ENCODE peak calls at places on chromosomes 5 and 9, in ten cellular contexts. A is esophagus squamous epithelium, G is tibial artery, O is heart left ventricle, M is brain microvascular endothelial cell, Y is pancreas, R is upper lobe of right lung, W is neural progenitor cell, H is astrocyte, N is stomach. J is an unnamed sample.

GRCh38 chr9:136349546-136349945 is 14.0 kb downstream of the DNLZ start:
- DNase-seq in A (no peak), G (no peak), O (no peak), M (no peak), Y (no peak), R (no peak), W (no peak), H (no peak), N (no peak), J (no peak)

GRCh38 chr9:128191406-128192046 is at the start of gene CIZ1:
- DNase-seq in A (no peak), G (peak), O (peak), M (peak), Y (peak), R (peak), W (peak), H (peak), N (peak), J (peak)

GRCh38 chr5:123705741-123706140 is 193.8 kb downstream of the CSNK1G3 start:
- DNase-seq in A (no peak), G (no peak), O (no peak), M (no peak), Y (no peak), R (no peak), W (no peak), H (peak), N (no peak), J (no peak)

GRCh38 chr9:6714176-6714575 is 43.6 kb upstream of the KDM4C start:
- DNase-seq in A (no peak), G (no peak), O (no peak), M (no peak), Y (no peak), R (no peak), W (no peak), H (no peak), N (no peak), J (no peak)

GRCh38 chr9:73810585-73811215 is 659.0 kb downstream of the ANXA1 start:
- DNase-seq in A (no peak), G (no peak), O (no peak), M (no peak), Y (no peak), R (no peak), W (no peak), H (peak), N (no peak), J (no peak)

GRCh38 chr5:34656700-34657549 is 797 bp downstream of the RAI14 start:
- DNase-seq in A (no peak), G (no peak), O (peak), M (no peak), Y (peak), R (peak), W (peak), H (no peak), N (peak), J (peak)

GRCh38 chr5:73822989-73823339 is 197.0 kb downstream of the ARHGEF28 start:
- DNase-seq in A (no peak), G (no peak), O (no peak), M (no peak), Y (peak), R (no peak), W (no peak), H (peak), N (no peak), J (no peak)

GRCh38 chr9:16421534-16421933 is 448.9 kb downstream of the BNC2 start:
- DNase-seq in A (no peak), G (no peak), O (no peak), M (peak), Y (no peak), R (no peak), W (no peak), H (peak), N (no peak), J (no peak)

GRCh38 chr5:1652873-1653707 is 129.3 kb upstream of the LPCAT1 start:
- DNase-seq in A (no peak), G (no peak), O (no peak), M (no peak), Y (no peak), R (peak), W (no peak), H (no peak), N (no peak), J (no peak)

GRCh38 chr5:96084874-96085545 is 123.4 kb upstream of the ELL2 start:
- DNase-seq in A (no peak), G (no peak), O (no peak), M (no peak), Y (no peak), R (no peak), W (no peak), H (no peak), N (no peak), J (no peak)

GRCh38 chr9:71647094-71647591 is 121.2 kb downstream of the CEMIP2 start:
- DNase-seq in A (no peak), G (peak), O (peak), M (peak), Y (peak), R (peak), W (no peak), H (peak), N (peak), J (peak)

GRCh38 chr9:133349965-133350624 is 2.1 kb downstream of the RPL7A start:
- DNase-seq in A (no peak), G (no peak), O (no peak), M (no peak), Y (no peak), R (no peak), W (no peak), H (no peak), N (no peak), J (no peak)

GRCh38 chr5:14665110-14665822 is 748 bp downstream of the OTULIN start:
- DNase-seq in A (no peak), G (no peak), O (peak), M (no peak), Y (peak), R (peak), W (peak), H (no peak), N (peak), J (peak)

GRCh38 chr9:118170032-118170955 is 466.1 kb downstream of the TLR4 start:
- DNase-seq in A (no peak), G (no peak), O (no peak), M (peak), Y (no peak), R (no peak), W (peak), H (peak), N (no peak), J (peak)

GRCh38 chr5:123429993-123430392 is 6.8 kb upstream of the CEP120 start:
- DNase-seq in A (no peak), G (no peak), O (no peak), M (peak), Y (no peak), R (no peak), W (no peak), H (peak), N (no peak), J (no peak)

GRCh38 chr5:153623906-153624765 is 133.7 kb downstream of the GRIA1 start:
- DNase-seq in A (no peak), G (no peak), O (no peak), M (peak), Y (no peak), R (no peak), W (no peak), H (peak), N (no peak), J (no peak)

GRCh38 chr9:126397056-126397455 is 70.4 kb downstream of the MVB12B start:
- DNase-seq in A (no peak), G (no peak), O (no peak), M (no peak), Y (no peak), R (no peak), W (no peak), H (no peak), N (peak), J (no peak)

GRCh38 chr9:108953983-108954574 is 19.9 kb downstream of the ABITRAM start:
- DNase-seq in A (no peak), G (no peak), O (no peak), M (peak), Y (no peak), R (no peak), W (peak), H (peak), N (no peak), J (no peak)

GRCh38 chr9:110072597-110073355 is 135.2 kb downstream of the C9orf152 start:
- DNase-seq in A (no peak), G (no peak), O (no peak), M (no peak), Y (no peak), R (no peak), W (peak), H (no peak), N (no peak), J (no peak)

GRCh38 chr5:155092318-155092717 is 78.8 kb downstream of the KIF4B start:
- DNase-seq in A (no peak), G (no peak), O (no peak), M (no peak), Y (no peak), R (no peak), W (no peak), H (no peak), N (no peak), J (no peak)

GRCh38 chr9:109956811-109957440 is 176.9 kb downstream of the PALM2AKAP2 start:
- DNase-seq in A (no peak), G (no peak), O (no peak), M (no peak), Y (no peak), R (no peak), W (peak), H (no peak), N (no peak), J (no peak)

GRCh38 chr5:172868436-172868923 is 34.4 kb downstream of the ERGIC1 start:
- DNase-seq in A (no peak), G (no peak), O (peak), M (peak), Y (no peak), R (no peak), W (no peak), H (peak), N (no peak), J (no peak)

GRCh38 chr5:149310947-149311675 is 34.2 kb upstream of the GRPEL2 start:
- DNase-seq in A (no peak), G (no peak), O (no peak), M (peak), Y (no peak), R (no peak), W (no peak), H (peak), N (no peak), J (no peak)

GRCh38 chr5:36896476-36896875 is 19.9 kb downstream of the NIPBL start:
- DNase-seq in A (no peak), G (no peak), O (no peak), M (no peak), Y (no peak), R (no peak), W (no peak), H (no peak), N (no peak), J (no peak)

GRCh38 chr5:39208471-39208870 is 10.9 kb downstream of the FYB1 start:
- DNase-seq in A (no peak), G (no peak), O (no peak), M (no peak), Y (no peak), R (no peak), W (no peak), H (no peak), N (no peak), J (no peak)

GRCh38 chr5:32217886-32218396 is 43.8 kb upstream of the GOLPH3 start:
- DNase-seq in A (no peak), G (no peak), O (no peak), M (no peak), Y (no peak), R (no peak), W (peak), H (no peak), N (no peak), J (no peak)

GRCh38 chr5:72920690-72921089 is 35.2 kb upstream of the FCHO2 start:
- DNase-seq in A (no peak), G (no peak), O (no peak), M (no peak), Y (no peak), R (no peak), W (peak), H (peak), N (no peak), J (no peak)

GRCh38 chr5:73540192-73540591 is 25.2 kb downstream of the ANKRA2 start:
- DNase-seq in A (no peak), G (no peak), O (no peak), M (peak), Y (no peak), R (no peak), W (no peak), H (peak), N (no peak), J (no peak)

GRCh38 chr9:8394341-8394740 is 594.8 kb upstream of the DMAC1 start:
- DNase-seq in A (no peak), G (no peak), O (no peak), M (no peak), Y (no peak), R (no peak), W (no peak), H (no peak), N (no peak), J (no peak)

GRCh38 chr5:32076699-32077695 is 97.1 kb downstream of the GOLPH3 start:
- DNase-seq in A (no peak), G (no peak), O (no peak), M (peak), Y (no peak), R (no peak), W (peak), H (peak), N (peak), J (no peak)

GRCh38 chr5:136080113-136080482 is 51.3 kb downstream of the TGFBI start:
- DNase-seq in A (no peak), G (no peak), O (no peak), M (peak), Y (no peak), R (no peak), W (peak), H (no peak), N (no peak), J (no peak)

GRCh38 chr9:127567119-127567897 is 44.8 kb upstream of the STXBP1 start:
- DNase-seq in A (no peak), G (peak), O (peak), M (no peak), Y (peak), R (peak), W (peak), H (no peak), N (peak), J (peak)

GRCh38 chr5:174688441-174689354 is 35.7 kb upstream of the MSX2 start:
- DNase-seq in A (no peak), G (no peak), O (no peak), M (no peak), Y (no peak), R (no peak), W (peak), H (no peak), N (no peak), J (no peak)
- H3K4me3 ChIP-seq in A (no peak), G (no peak), O (no peak), M (no peak), Y (no peak), R (no peak), W (peak), H (no peak), N (no peak), J (no peak)

GRCh38 chr9:131214457-131214856 is 61.9 kb downstream of the FAM78A start:
- DNase-seq in A (no peak), G (no peak), O (no peak), M (no peak), Y (no peak), R (no peak), W (no peak), H (peak), N (no peak), J (no peak)
- TF ChIP-seq CTCF in A (no peak), G (no peak), O (no peak), M (no peak), Y (no peak), R (no peak), W (no peak), H (no peak), N (no peak), J (no peak)

GRCh38 chr5:147912015-147912414 is 5.7 kb upstream of the C5orf46 start:
- DNase-seq in A (no peak), G (no peak), O (no peak), M (no peak), Y (no peak), R (no peak), W (no peak), H (no peak), N (no peak), J (no peak)

GRCh38 chr5:147906326-147907095 is at the start of gene C5orf46:
- DNase-seq in A (no peak), G (no peak), O (no peak), M (peak), Y (no peak), R (no peak), W (no peak), H (peak), N (no peak), J (no peak)

GRCh38 chr5:147913786-147914185 is 7.4 kb upstream of the C5orf46 start:
- DNase-seq in A (no peak), G (no peak), O (no peak), M (no peak), Y (no peak), R (no peak), W (no peak), H (peak), N (no peak), J (no peak)

DNA sequence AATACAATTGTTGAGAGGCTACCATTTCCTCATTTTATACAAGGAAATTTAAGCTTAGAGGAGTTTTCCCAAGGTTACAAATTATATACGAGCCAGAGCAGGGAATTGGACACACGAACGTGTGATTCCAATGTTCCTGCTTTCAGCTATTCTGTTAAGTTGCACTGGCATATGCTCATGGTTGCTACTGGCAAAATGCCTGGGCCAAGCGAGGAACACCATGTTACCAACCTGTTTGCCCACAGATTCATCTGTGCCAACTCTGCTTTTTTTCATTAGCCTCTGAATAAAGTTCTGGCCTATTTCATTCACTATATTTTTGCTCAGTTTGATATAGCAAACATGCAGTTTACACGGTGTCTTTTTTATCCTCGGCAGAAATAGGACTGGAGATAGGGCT is 5.1 kb upstream of the C5orf46 start:
- DNase-seq in A (no peak), G (peak), O (peak), M (no peak), Y (peak), R (no peak), W (no peak), H (no peak), N (peak), J (peak)
- H3K27ac ChIP-seq in A (no peak), G (peak), O (peak), M (no peak), Y (no peak), R (no peak), W (no peak), H (no peak), N (no peak), J (no peak)

GRCh38 chr9:91117959-91118651 is 243.6 kb downstream of the AUH start:
- DNase-seq in A (no peak), G (peak), O (peak), M (peak), Y (peak), R (peak), W (peak), H (peak), N (peak), J (peak)
- H3K4me3 ChIP-seq in A (peak), G (peak), O (peak), M (peak), Y (no peak), R (peak), W (no peak), H (peak), N (peak), J (peak)

DNA sequence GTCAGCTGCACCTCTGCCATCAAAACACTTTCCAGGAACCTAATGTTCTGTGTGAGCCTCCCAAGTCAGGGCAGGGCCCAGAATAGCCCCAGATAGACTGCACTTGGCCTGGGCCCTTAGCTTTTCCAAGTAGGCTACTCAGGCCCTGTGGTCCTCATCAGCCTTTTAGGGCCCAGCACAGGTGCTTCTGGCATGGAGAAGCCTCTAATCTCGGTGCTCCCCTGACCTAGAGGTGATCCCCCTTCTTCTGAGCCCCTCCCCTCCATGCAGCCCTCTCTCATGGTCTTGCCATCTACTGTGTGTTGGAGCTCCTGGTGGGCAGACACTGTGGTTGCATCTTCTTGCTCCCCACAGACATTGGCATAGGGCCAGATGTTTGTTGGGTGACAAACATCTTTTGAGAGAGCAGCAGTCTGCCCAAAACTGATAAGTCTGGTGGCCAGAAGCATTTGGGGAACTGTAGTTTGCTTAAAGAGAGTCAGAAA is 28.1 kb downstream of the FRMPD1 start:
- DNase-seq in A (no peak), G (no peak), O (no peak), M (peak), Y (no peak), R (no peak), W (no peak), H (no peak), N (no peak), J (no peak)
- TF ChIP-seq CTCF in A (no peak), G (no peak), O (no peak), M (no peak), Y (no peak), R (no peak), W (no peak), H (no peak), N (no peak), J (no peak)

J was measured in right lobe of liver.